ENCODE peak calls at places on chromosomes 6 and 20, in seven cellular contexts. J, U, O, M, H, N and Y are unnamed samples.

GRCh38 chr6:15491255-15491985 is 171.4 kb downstream of the DTNBP1 start:
- DNase-seq in N (peak; percentile 84), O (no peak), U (peak; percentile 75), J (peak; percentile 85), H (peak; percentile 88), M (peak; percentile 85), Y (peak; percentile 61)

GRCh38 chr6:132412656-132413500 is 11.6 kb upstream of the MOXD1 start:
- DNase-seq in N (no peak), J (no peak), H (no peak), M (no peak), O (no peak), U (no peak), Y (no peak)

GRCh38 chr6:21731411-21732031 is 138.0 kb downstream of the SOX4 start:
- DNase-seq in U (no peak), H (no peak), O (no peak), N (no peak), J (no peak), M (no peak), Y (no peak)

GRCh38 chr6:118565317-118565960 is 17.3 kb downstream of the PLN start:
- DNase-seq in N (no peak), M (no peak), J (no peak), U (no peak), O (no peak), H (no peak), Y (no peak)

GRCh38 chr6:15517600-15517999 is 145.2 kb downstream of the DTNBP1 start:
- DNase-seq in N (no peak), H (no peak), J (no peak), M (no peak), O (no peak), U (no peak), Y (no peak)

GRCh38 chr6:146876271-146877151 is 277.7 kb downstream of the ADGB start:
- DNase-seq in U (no peak), H (no peak), J (no peak), O (no peak), M (no peak), N (no peak), Y (no peak)

GRCh38 chr6:12467706-12468670 is 177.8 kb downstream of the EDN1 start:
- DNase-seq in J (no peak), M (no peak), U (no peak), O (no peak), N (no peak), H (no peak), Y (no peak)

GRCh38 chr6:45614488-45615285 is 237.0 kb upstream of the SUPT3H start:
- DNase-seq in U (no peak), J (no peak), M (no peak), N (no peak), O (no peak), H (no peak), Y (no peak)

GRCh38 chr6:23650676-23651075 is 475.3 kb upstream of the NRSN1 start:
- DNase-seq in H (no peak), O (no peak), N (no peak), M (no peak), J (no peak), U (peak; percentile 43), Y (no peak)

GRCh38 chr20:62165762-62166399 is 16.9 kb upstream of the MTG2 start:
- DNase-seq in H (peak; percentile 48), M (peak; percentile 74), O (no peak), J (peak; percentile 74), N (no peak), U (no peak), Y (no peak)

GRCh38 chr6:37047933-37048850 is 42.7 kb downstream of the FGD2 start:
- DNase-seq in N (no peak), J (no peak), U (no peak), M (no peak), O (no peak), H (peak; percentile 64), Y (no peak)

GRCh38 chr6:97586344-97586743 is 303.3 kb upstream of the MMS22L start:
- DNase-seq in J (no peak), M (no peak), N (no peak), H (no peak), U (no peak), O (no peak), Y (no peak)

GRCh38 chr6:90039911-90040310 is 145.6 kb downstream of the GJA10 start:
- DNase-seq in H (no peak), M (no peak), O (peak; percentile 83), J (no peak), N (no peak), U (no peak), Y (peak; percentile 57)

GRCh38 chr6:51466427-51466826 is 621.0 kb downstream of the PKHD1 start:
- DNase-seq in N (no peak), M (peak; percentile 21), H (no peak), O (no peak), U (no peak), J (no peak), Y (no peak)

GRCh38 chr6:56802570-56802969 is 152.3 kb upstream of the BEND6 start:
- DNase-seq in J (no peak), M (no peak), U (no peak), N (no peak), H (no peak), O (no peak), Y (no peak)

GRCh38 chr6:89412071-89413005 is at the start of gene RRAGD:
- DNase-seq in M (peak; percentile 93), H (peak; percentile 91), U (peak; percentile 73), J (peak; percentile 88), O (no peak), N (peak; percentile 89), Y (no peak)

GRCh38 chr6:170184324-170184723 is 106.6 kb downstream of the DLL1 start:
- DNase-seq in U (no peak), N (no peak), O (no peak), J (no peak), H (peak; percentile 69), M (no peak), Y (no peak)

GRCh38 chr6:130457605-130458004 is 91.8 kb downstream of the TMEM200A start:
- DNase-seq in N (no peak), H (no peak), M (no peak), J (no peak), U (no peak), O (no peak), Y (no peak)

GRCh38 chr20:36275441-36276189 is 30.5 kb upstream of the DLGAP4 start:
- DNase-seq in H (no peak), O (no peak), U (no peak), M (no peak), J (peak; percentile 21), N (peak; percentile 31), Y (no peak)

GRCh38 chr6:19699990-19700389 is 137.2 kb upstream of the ID4 start:
- DNase-seq in O (no peak), J (no peak), M (no peak), U (no peak), N (no peak), H (no peak), Y (no peak)

GRCh38 chr6:42118162-42119001 is 24.0 kb downstream of the C6orf132 start:
- DNase-seq in U (peak; percentile 90), H (no peak), O (no peak), M (peak; percentile 83), N (peak; percentile 85), J (peak; percentile 74), Y (no peak)

GRCh38 chr6:150072201-150072600 is 3.3 kb upstream of the ULBP3 start:
- DNase-seq in N (peak; percentile 65), H (peak; percentile 80), U (peak; percentile 94), J (peak; percentile 84), O (no peak), M (peak; percentile 94), Y (no peak)

GRCh38 chr6:137341721-137342195 is 122.6 kb upstream of the IFNGR1 start:
- DNase-seq in N (no peak), J (peak; percentile 63), M (peak; percentile 69), H (no peak), O (no peak), U (peak; percentile 17), Y (peak; percentile 66)

GRCh38 chr6:134063121-134063965 is 10.9 kb upstream of the SLC2A12 start:
- DNase-seq in U (no peak), M (no peak), O (no peak), N (no peak), H (no peak), J (no peak), Y (no peak)
- TF ChIP-seq CTCF in U (no peak), M (no peak), O (no peak), N (no peak), H (no peak), J (no peak), Y (peak; percentile 11)

DNA sequence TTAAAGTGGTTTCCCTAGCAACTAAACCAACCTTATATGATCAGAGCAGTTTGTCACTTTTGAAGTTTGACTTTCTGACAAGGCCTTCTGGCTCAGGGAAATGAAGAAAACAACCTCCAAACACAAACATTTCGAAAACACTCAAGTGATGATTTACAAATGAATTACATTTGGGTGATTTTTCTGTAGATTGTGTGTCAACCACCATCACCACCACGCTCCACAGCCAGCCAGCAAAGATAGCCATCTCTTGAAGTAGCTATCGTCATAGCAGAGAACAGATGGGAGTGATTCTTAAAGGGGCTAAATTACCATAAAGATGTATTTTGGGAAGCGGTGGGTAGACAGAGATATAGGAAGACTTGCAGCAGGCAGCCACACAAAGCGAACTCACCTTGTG is 16.4 kb upstream of the MLIP start:
- DNase-seq in N (no peak), U (no peak), O (no peak), J (no peak), H (no peak), M (no peak), Y (no peak)
- H3K4me3 ChIP-seq in N (no peak overlapping the region), U (no peak overlapping the region), O (no peak overlapping the region), J (no peak overlapping the region), H (no peak overlapping the region), M (no peak overlapping the region), Y (no peak overlapping the region)

GRCh38 chr6:34587851-34588250 is 31.7 kb upstream of the SPDEF start:
- DNase-seq in M (no peak), O (no peak), N (no peak), H (no peak), U (no peak), J (no peak), Y (no peak)
- TF ChIP-seq CTCF in M (no peak), O (no peak), N (no peak), H (no peak), U (no peak), J (no peak), Y (no peak)

GRCh38 chr6:158706369-158706982 is 56.6 kb downstream of the SYTL3 start:
- DNase-seq in O (no peak), M (no peak), U (peak; percentile 65), J (peak; percentile 65), H (peak; percentile 58), N (peak; percentile 87), Y (no peak)

GRCh38 chr6:158707120-158707519 is 57.3 kb downstream of the SYTL3 start:
- DNase-seq in U (peak; percentile 41), M (no peak), N (peak; percentile 65), J (no peak), H (no peak), O (no peak), Y (no peak)

GRCh38 chr6:158709809-158710208 is 60.0 kb downstream of the SYTL3 start:
- DNase-seq in N (peak; percentile 16), J (no peak), O (no peak), U (no peak), H (no peak), M (no peak), Y (no peak)

GRCh38 chr6:158708239-158708638 is 58.4 kb downstream of the SYTL3 start:
- DNase-seq in M (no peak), O (no peak), J (no peak), U (no peak), N (peak; percentile 77), H (peak; percentile 52), Y (no peak)

DNA sequence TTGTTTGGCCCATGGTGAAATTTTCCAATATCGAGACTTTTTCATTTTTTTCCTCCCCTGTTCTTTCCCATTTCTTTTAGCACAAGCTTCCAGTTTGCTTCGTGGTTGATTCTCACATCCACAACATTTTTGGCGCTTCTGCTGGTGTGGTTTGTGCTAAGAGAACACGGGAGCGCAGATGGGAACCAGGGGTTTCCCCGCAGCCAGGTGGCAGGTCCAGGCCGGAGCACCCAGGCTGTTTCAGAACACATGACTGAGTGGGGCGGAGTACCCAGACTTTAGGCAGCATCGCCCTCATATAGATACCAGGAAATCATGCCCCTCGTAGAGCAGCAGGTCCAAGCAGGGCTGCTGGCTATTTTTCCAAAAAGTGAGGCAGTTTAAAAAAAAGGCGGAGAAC is 58.0 kb downstream of the SYTL3 start:
- DNase-seq in U (peak; percentile 69), M (no peak), O (no peak), H (peak; percentile 81), J (no peak), N (peak; percentile 61), Y (no peak)
- H3K4me3 ChIP-seq in U (no peak overlapping the region), M (no peak overlapping the region), O (no peak overlapping the region), H (no peak overlapping the region), J (no peak overlapping the region), N (peak overlapping the region; percentile 26), Y (no peak overlapping the region)